ENCODE peak calls at places on chromosome 1, in eight cellular contexts. D is esophagus muscularis mucosa, G is prostate gland, T is HCT116, B is stomach, A is H1, I is sigmoid colon, K is endothelial cell of umbilical vein. L is an unnamed sample.

GRCh38 chr1:98931134-98931835 is 73.4 kb downstream of the PLPPR5 start:
- DNase-seq in D (no peak), G (no peak), T (no peak), B (no peak), A (no peak), I (no peak), K (no peak), L (no peak)

GRCh38 chr1:193111641-193112090 is 6.5 kb upstream of the GLRX2 start:
- DNase-seq in D (no peak), G (peak), T (peak), B (peak), A (no peak), I (peak), K (no peak), L (no peak)

GRCh38 chr1:93659805-93660479 is 21.7 kb downstream of the BCAR3 start:
- DNase-seq in D (no peak), G (no peak), T (no peak), B (no peak), A (no peak), I (no peak), K (no peak), L (peak)

GRCh38 chr1:162562452-162562828 is 918 bp downstream of the UAP1 start:
- DNase-seq in D (no peak), G (peak), T (no peak), B (no peak), A (no peak), I (no peak), K (peak), L (no peak)

GRCh38 chr1:10508511-10508951 is 33.8 kb downstream of the PEX14 start:
- DNase-seq in D (no peak), G (no peak), T (no peak), B (no peak), A (peak), I (peak), K (no peak), L (no peak)

GRCh38 chr1:156241311-156241811 is 623 bp upstream of the BGLAP start:
- DNase-seq in D (no peak), G (no peak), T (no peak), B (no peak), A (peak), I (no peak), K (no peak), L (no peak)

GRCh38 chr1:166903232-166903631 is 27.2 kb upstream of the TADA1 start:
- DNase-seq in D (no peak), G (no peak), T (no peak), B (no peak), A (no peak), I (no peak), K (no peak), L (no peak)

GRCh38 chr1:15246960-15247614 is at the start of gene FHAD1:
- DNase-seq in D (peak), G (peak), T (peak), B (peak), A (peak), I (peak), K (peak), L (no peak)

GRCh38 chr1:215200121-215200520 is 117.6 kb downstream of the KCNK2 start:
- DNase-seq in D (no peak), G (no peak), T (no peak), B (no peak), A (no peak), I (no peak), K (no peak), L (no peak)

GRCh38 chr1:206816390-206817287 is 44.3 kb upstream of the IL10 start:
- DNase-seq in D (no peak), G (no peak), T (no peak), B (no peak), A (no peak), I (no peak), K (no peak), L (no peak)

GRCh38 chr1:22806584-22806983 is 95.9 kb downstream of the EPHB2 start:
- DNase-seq in D (no peak), G (no peak), T (no peak), B (no peak), A (no peak), I (no peak), K (no peak), L (no peak)

GRCh38 chr1:9069324-9070100 is at the start of gene SLC2A5:
- DNase-seq in D (no peak), G (peak), T (no peak), B (no peak), A (no peak), I (peak), K (no peak), L (no peak)

GRCh38 chr1:111196213-111196612 is 4.2 kb downstream of the DENND2D start:
- DNase-seq in D (no peak), G (no peak), T (no peak), B (no peak), A (no peak), I (no peak), K (no peak), L (no peak)

GRCh38 chr1:186738896-186739295 is 58.7 kb upstream of the PTGS2 start:
- DNase-seq in D (no peak), G (no peak), T (no peak), B (no peak), A (no peak), I (no peak), K (no peak), L (no peak)

GRCh38 chr1:227828773-227829172 is 13.3 kb downstream of the PRSS38 start:
- DNase-seq in D (no peak), G (no peak), T (no peak), B (no peak), A (no peak), I (no peak), K (no peak), L (no peak)

GRCh38 chr1:77476460-77476859 is 194.6 kb downstream of the AK5 start:
- DNase-seq in D (no peak), G (no peak), T (no peak), B (no peak), A (no peak), I (no peak), K (no peak), L (no peak)

GRCh38 chr1:41102208-41102607 is 80.7 kb upstream of the SLFNL1 start:
- DNase-seq in D (peak), G (peak), T (no peak), B (peak), A (no peak), I (peak), K (peak), L (peak)

GRCh38 chr1:218558411-218558810 is 213.3 kb downstream of the TGFB2 start:
- DNase-seq in D (no peak), G (no peak), T (no peak), B (no peak), A (no peak), I (no peak), K (peak), L (no peak)

GRCh38 chr1:151156515-151156819 is at the start of gene TNFAIP8L2:
- DNase-seq in D (no peak), G (no peak), T (no peak), B (peak), A (no peak), I (peak), K (no peak), L (no peak)

GRCh38 chr1:46547481-46548383 is 3.7 kb downstream of the KNCN start:
- DNase-seq in D (no peak), G (no peak), T (peak), B (no peak), A (no peak), I (no peak), K (peak), L (no peak)

GRCh38 chr1:94792876-94793605 is 27.1 kb upstream of the SLC44A3 start:
- DNase-seq in D (no peak), G (no peak), T (no peak), B (no peak), A (no peak), I (peak), K (peak), L (no peak)

GRCh38 chr1:64245495-64245894 is 42.1 kb downstream of the UBE2U start:
- DNase-seq in D (no peak), G (no peak), T (no peak), B (no peak), A (no peak), I (no peak), K (peak), L (no peak)

GRCh38 chr1:113998361-113998760 is 19.1 kb downstream of the OLFML3 start:
- DNase-seq in D (no peak), G (no peak), T (no peak), B (no peak), A (no peak), I (no peak), K (no peak), L (peak)

GRCh38 chr1:181661569-181661968 is 178.3 kb downstream of the CACNA1E start:
- DNase-seq in D (no peak), G (no peak), T (no peak), B (no peak), A (no peak), I (no peak), K (no peak), L (no peak)

GRCh38 chr1:167794043-167794442 is 72.3 kb downstream of the MPZL1 start:
- DNase-seq in D (peak), G (no peak), T (no peak), B (no peak), A (no peak), I (no peak), K (no peak), L (no peak)

GRCh38 chr1:54475357-54476230 is 69.4 kb upstream of the SSBP3 start:
- DNase-seq in D (no peak), G (no peak), T (no peak), B (no peak), A (peak), I (no peak), K (no peak), L (no peak)

GRCh38 chr1:76302711-76303347 is 228.3 kb downstream of the ST6GALNAC3 start:
- DNase-seq in D (no peak), G (no peak), T (no peak), B (no peak), A (no peak), I (no peak), K (no peak), L (no peak)

GRCh38 chr1:243496173-243496553 is 240.3 kb downstream of the SDCCAG8 start:
- DNase-seq in D (no peak), G (no peak), T (no peak), B (no peak), A (no peak), I (peak), K (no peak), L (peak)

GRCh38 chr1:16888806-16889178 is 7.0 kb upstream of the RNU1-2 start:
- DNase-seq in D (no peak), G (no peak), T (no peak), B (no peak), A (no peak), I (no peak), K (peak), L (no peak)

GRCh38 chr1:46221749-46222148 is 18.6 kb downstream of the LURAP1 start:
- DNase-seq in D (no peak), G (no peak), T (no peak), B (no peak), A (peak), I (peak), K (no peak), L (no peak)

GRCh38 chr1:9721606-9722377 is 70.3 kb downstream of the PIK3CD start:
- DNase-seq in D (no peak), G (no peak), T (no peak), B (no peak), A (peak), I (no peak), K (peak), L (no peak)

GRCh38 chr1:98919211-98919610 is 85.5 kb downstream of the PLPPR5 start:
- DNase-seq in D (no peak), G (no peak), T (no peak), B (no peak), A (no peak), I (no peak), K (no peak), L (no peak)

GRCh38 chr1:184892116-184892515 is 82.2 kb downstream of the NIBAN1 start:
- DNase-seq in D (no peak), G (no peak), T (no peak), B (no peak), A (no peak), I (no peak), K (no peak), L (no peak)

GRCh38 chr1:44305962-44306422 is 49.1 kb downstream of the ERI3 start:
- DNase-seq in D (no peak), G (no peak), T (no peak), B (no peak), A (no peak), I (no peak), K (no peak), L (no peak)

GRCh38 chr1:152683846-152684245 is 2.1 kb upstream of the LCE2B start:
- DNase-seq in D (no peak), G (no peak), T (no peak), B (no peak), A (no peak), I (no peak), K (no peak), L (no peak)

GRCh38 chr1:5998906-5999301 is 6.7 kb upstream of the NPHP4 start:
- DNase-seq in D (no peak), G (no peak), T (no peak), B (no peak), A (no peak), I (peak), K (no peak), L (no peak)
- TF ChIP-seq POLR2AphosphoS5 in D (no peak), G (no peak), T (no peak), B (no peak), A (no peak), I (no peak), K (no peak), L (no peak)

GRCh38 chr1:229538945-229539344 is 19.6 kb downstream of the ABCB10 start:
- DNase-seq in D (no peak), G (no peak), T (no peak), B (no peak), A (no peak), I (no peak), K (no peak), L (no peak)

GRCh38 chr1:229539868-229540506 is 18.5 kb downstream of the ABCB10 start:
- DNase-seq in D (no peak), G (no peak), T (no peak), B (no peak), A (no peak), I (no peak), K (no peak), L (no peak)

GRCh38 chr1:229544587-229544986 is 13.9 kb downstream of the ABCB10 start:
- DNase-seq in D (no peak), G (no peak), T (no peak), B (no peak), A (no peak), I (no peak), K (no peak), L (no peak)
- H3K4me3 ChIP-seq in D (no peak), G (no peak), T (no peak), B (no peak), A (no peak), I (no peak), K (no peak), L (no peak)

DNA sequence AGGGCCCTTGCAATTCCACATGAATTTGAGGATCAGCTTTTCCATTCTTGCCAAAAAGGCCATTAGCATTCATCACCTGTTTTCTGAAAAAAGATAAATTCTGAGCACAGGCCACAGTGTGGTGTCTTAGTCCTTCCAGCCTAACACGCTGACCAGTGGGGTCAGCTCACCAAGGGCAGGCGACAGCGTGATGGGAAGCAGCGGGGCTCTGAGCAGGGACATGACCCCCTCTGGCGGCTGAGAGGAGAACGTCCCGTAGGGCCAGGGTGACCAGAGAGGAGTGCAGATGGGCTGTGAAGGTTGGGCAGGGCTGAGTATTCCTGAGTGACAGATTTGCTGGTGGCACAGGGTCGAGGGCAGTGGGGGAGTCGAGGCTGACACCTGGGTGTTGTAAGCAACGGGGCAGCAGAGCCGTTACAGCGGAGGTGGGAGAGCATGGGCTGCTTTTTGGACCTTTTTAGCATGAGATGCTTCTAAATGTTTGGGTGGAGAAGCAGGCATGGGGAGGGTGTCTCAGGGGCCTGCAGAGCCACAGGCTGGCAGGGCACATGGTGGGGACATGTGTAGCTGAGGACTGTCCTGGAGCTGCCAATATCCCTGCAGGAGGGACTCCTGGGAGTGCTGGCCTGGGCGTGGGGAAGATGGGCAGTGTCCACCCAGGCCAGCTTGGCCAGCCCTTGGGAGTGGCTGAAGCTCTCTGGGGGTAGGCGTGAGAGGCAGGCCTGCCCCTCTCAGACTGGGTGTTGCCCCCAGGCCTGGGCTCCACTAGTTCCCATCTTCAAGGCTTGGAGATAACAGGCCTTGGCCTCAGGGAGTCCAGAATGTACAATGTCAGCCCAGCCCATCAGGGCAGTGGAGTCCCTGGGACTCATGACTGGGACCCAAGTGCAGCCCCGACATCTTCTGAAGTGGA is 8.6 kb upstream of the CALML6 start:
- DNase-seq in D (no peak), G (peak), T (peak), B (peak), A (peak), I (peak), K (peak), L (no peak)
- TF ChIP-seq CTCF in D (peak), G (peak), T (peak), B (no peak), A (peak), I (peak), K (peak), L (peak)

GRCh38 chr1:86423873-86424272 is at the start of gene CLCA2:
- DNase-seq in D (no peak), G (no peak), T (no peak), B (no peak), A (no peak), I (no peak), K (no peak), L (no peak)
- TF ChIP-seq POLR2AphosphoS5 in D (no peak), G (no peak), T (no peak), B (no peak), A (no peak), I (no peak), K (no peak), L (no peak)